ENCODE peak calls at places on chromosomes 12 and 14, in nine cellular contexts. C, N, H, E, Y, B, D, G and M are unnamed samples.

GRCh38 chr12:82651489-82651888 is 35.2 kb upstream of the TMTC2 start:
- DNase-seq in G (no peak), Y (no peak), D (no peak), N (no peak), E (no peak), C (no peak), B (no peak), H (no peak), M (no peak)

GRCh38 chr14:51682411-51682810 is 30.7 kb downstream of the FRMD6 start:
- DNase-seq in H (no peak), G (no peak), N (peak; percentile 57), D (no peak), B (no peak), Y (no peak), C (no peak), E (no peak), M (no peak)

GRCh38 chr12:49108958-49109404 is 1.7 kb downstream of the LMBR1L start:
- DNase-seq in D (peak; percentile 96), G (peak; percentile 73), B (no peak), E (peak; percentile 66), N (peak; percentile 20), Y (peak; percentile 72), C (no peak), H (no peak), M (no peak)

GRCh38 chr14:22883191-22883976 is at the start of gene REM2:
- DNase-seq in D (no peak), B (peak; percentile 65), H (no peak), C (no peak), G (no peak), E (no peak), N (no peak), Y (no peak), M (no peak)

GRCh38 chr14:57976701-57977100 is 110.8 kb upstream of the SLC35F4 start:
- DNase-seq in N (no peak), G (no peak), H (no peak), C (no peak), E (no peak), D (no peak), Y (no peak), B (no peak), M (no peak)

GRCh38 chr14:77208266-77208978 is 26.8 kb downstream of the TMEM63C start:
- DNase-seq in H (peak; percentile 33), C (peak; percentile 36), E (peak; percentile 77), D (no peak), G (peak; percentile 70), Y (peak; percentile 49), B (peak; percentile 84), N (peak; percentile 53), M (peak; percentile 70)

GRCh38 chr12:101793401-101793800 is 37.4 kb downstream of the GNPTAB start:
- DNase-seq in H (no peak), E (no peak), N (peak; percentile 76), C (peak; percentile 84), D (no peak), G (no peak), Y (no peak), B (no peak), M (no peak)

GRCh38 chr12:13071305-13072280 is 27.4 kb downstream of the FAM234B start:
- DNase-seq in H (no peak), C (no peak), E (no peak), Y (no peak), B (no peak), G (no peak), D (no peak), N (no peak), M (no peak)

GRCh38 chr12:26426652-26427051 is 231.3 kb downstream of the SSPN start:
- DNase-seq in G (no peak), E (no peak), B (no peak), Y (no peak), H (no peak), C (no peak), N (no peak), D (no peak), M (no peak)

GRCh38 chr12:62435337-62436163 is 31.1 kb upstream of the MON2 start:
- DNase-seq in C (peak; percentile 46), N (peak; percentile 63), H (peak; percentile 41), B (peak; percentile 78), Y (peak; percentile 59), D (no peak), G (peak; percentile 16), E (peak; percentile 49), M (no peak)

GRCh38 chr14:103847954-103848719 is 762 bp upstream of the PPP1R13B start:
- DNase-seq in B (peak; percentile 87), H (no peak), Y (no peak), G (peak; percentile 24), C (no peak), E (no peak), N (no peak), D (no peak), M (no peak)

GRCh38 chr14:72657214-72657921 is 236.5 kb downstream of the DPF3 start:
- DNase-seq in E (no peak), H (no peak), B (no peak), C (no peak), D (no peak), G (no peak), Y (no peak), N (peak; percentile 50), M (no peak)

GRCh38 chr12:64780531-64781373 is 21.5 kb upstream of the GNS start:
- DNase-seq in E (peak; percentile 74), Y (no peak), D (no peak), G (peak; percentile 20), B (peak; percentile 89), C (no peak), N (no peak), H (no peak), M (no peak)

GRCh38 chr12:53515291-53515680 is 8.0 kb upstream of the NPFF start:
- DNase-seq in G (no peak), E (no peak), H (no peak), N (no peak), D (no peak), B (no peak), Y (no peak), C (no peak), M (no peak)

GRCh38 chr12:53513712-53514415 is 6.6 kb upstream of the NPFF start:
- DNase-seq in Y (no peak), E (no peak), B (no peak), N (no peak), H (no peak), G (no peak), D (no peak), C (no peak), M (no peak)

GRCh38 chr12:53516758-53517455 is 9.6 kb upstream of the NPFF start:
- DNase-seq in H (no peak), E (no peak), C (no peak), B (no peak), D (no peak), Y (no peak), N (no peak), G (no peak), M (no peak)

GRCh38 chr12:53514626-53515290 is 7.5 kb upstream of the NPFF start:
- DNase-seq in D (no peak), Y (no peak), H (no peak), G (no peak), C (no peak), N (no peak), B (no peak), E (no peak), M (no peak)

GRCh38 chr12:53518381-53518780 is 11.1 kb upstream of the NPFF start:
- DNase-seq in E (no peak), G (no peak), N (peak; percentile 41), C (no peak), D (no peak), H (no peak), Y (no peak), B (no peak), M (no peak)
- H3K36me3 ChIP-seq in E (peaks cover 49% of the 10 kb centered on the region), G (peaks cover 11% of the 10 kb centered on the region), N (peaks cover 49% of the 10 kb centered on the region), C (peaks cover 53% of the 10 kb centered on the region), D (no peaks in the 10 kb centered on the region), H (peaks cover 42% of the 10 kb centered on the region), Y (peaks cover 88% of the 10 kb centered on the region), B (peaks cover 38% of the 10 kb centered on the region), M (peaks cover 6% of the 10 kb centered on the region)

DNA sequence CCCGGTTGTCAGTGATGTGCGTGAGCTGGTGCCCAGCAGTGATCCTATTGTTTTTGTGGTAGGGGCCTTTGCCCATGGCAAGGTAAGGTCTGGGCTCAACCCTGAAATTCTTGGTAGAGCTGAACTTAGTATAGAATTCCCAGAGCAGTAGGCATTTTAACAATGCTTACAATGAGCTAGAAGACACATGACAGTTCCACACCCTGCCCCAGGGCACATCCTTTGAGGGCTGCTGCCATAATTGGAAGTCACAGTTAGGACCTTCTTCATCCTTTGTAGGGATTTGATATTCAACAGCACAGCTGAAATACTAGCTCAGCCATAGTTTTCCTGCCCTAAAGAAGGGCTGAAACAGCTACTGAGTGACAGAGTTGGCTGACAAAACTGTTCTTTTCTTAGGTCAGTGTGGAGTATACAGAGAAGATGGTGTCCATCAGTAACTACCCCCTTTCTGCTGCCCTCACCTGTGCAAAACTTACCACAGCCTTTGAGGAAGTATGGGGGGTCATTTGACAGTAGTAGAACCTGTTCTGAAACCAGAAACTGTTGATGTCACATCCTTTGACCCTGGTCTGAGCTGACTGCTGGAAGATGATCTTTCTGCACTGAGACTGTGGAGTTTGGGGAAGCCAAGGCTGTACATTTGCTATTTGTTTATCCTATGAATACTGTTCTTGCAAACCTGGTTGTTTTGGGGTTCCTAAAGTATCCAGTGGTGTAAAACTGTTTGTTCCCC is 4.8 kb downstream of the EMG1 start:
- DNase-seq in C (no peak), Y (no peak), N (no peak), E (no peak), D (no peak), H (no peak), G (no peak), B (no peak), M (no peak)
- H3K36me3 ChIP-seq in C (peaks cover 43% of the 10 kb centered on the region), Y (peaks cover 66% of the 10 kb centered on the region), N (peaks cover 51% of the 10 kb centered on the region), E (peaks cover 46% of the 10 kb centered on the region), D (peaks cover 3% of the 10 kb centered on the region), H (peaks cover 78% of the 10 kb centered on the region), G (no peaks in the 10 kb centered on the region), B (peaks cover 44% of the 10 kb centered on the region), M (peaks cover 4% of the 10 kb centered on the region)

DNA sequence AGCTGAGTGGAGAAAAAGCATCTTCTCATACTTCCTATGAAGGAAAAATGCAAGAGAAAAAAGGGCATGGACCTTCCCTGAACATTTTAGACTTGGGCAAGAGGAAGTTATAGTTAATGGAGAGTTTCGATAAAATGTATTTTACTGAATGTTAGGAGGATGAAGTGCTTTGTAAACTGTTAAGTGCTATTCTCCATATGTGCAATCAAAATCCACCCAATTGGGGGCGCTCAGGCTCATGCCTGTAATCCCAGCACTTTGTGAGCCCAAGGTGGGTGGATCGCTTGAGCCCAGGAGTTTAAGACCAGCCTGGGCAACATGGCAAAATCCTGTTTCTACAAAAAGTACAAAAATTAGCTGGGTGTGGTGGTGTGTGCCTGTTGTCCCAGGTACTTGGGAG is 1.9 kb upstream of the CNPY2 start:
- DNase-seq in G (no peak), H (no peak), Y (no peak), E (no peak), B (peak; percentile 10), D (no peak), N (no peak), C (no peak), M (no peak)
- H3K36me3 ChIP-seq in G (no peaks in the 10 kb centered on the region), H (peaks cover 42% of the 10 kb centered on the region), Y (peaks cover 28% of the 10 kb centered on the region), E (peaks cover 7% of the 10 kb centered on the region), B (peaks cover 15% of the 10 kb centered on the region), D (no peaks in the 10 kb centered on the region), N (peaks cover 10% of the 10 kb centered on the region), C (peaks cover 7% of the 10 kb centered on the region), M (peaks cover 3% of the 10 kb centered on the region)

DNA sequence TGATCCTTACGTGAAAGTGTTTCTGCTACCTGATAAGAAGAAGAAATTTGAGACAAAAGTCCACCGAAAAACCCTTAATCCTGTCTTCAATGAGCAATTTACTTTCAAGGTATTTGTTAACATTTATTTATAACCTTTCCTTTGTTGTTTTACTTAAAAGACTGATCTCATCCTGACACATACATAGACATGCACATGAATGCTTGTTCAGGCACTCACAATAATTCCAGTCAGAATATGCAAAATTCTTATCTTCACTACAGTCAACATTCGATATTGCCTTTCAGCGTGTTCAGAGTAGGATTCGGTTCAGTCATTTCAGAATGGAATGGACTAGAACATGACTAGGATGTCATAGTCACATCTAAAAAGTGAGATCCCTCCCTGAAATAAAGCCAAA is 394.6 kb downstream of the PAWR start:
- DNase-seq in C (no peak), Y (no peak), B (no peak), H (no peak), D (no peak), N (peak; percentile 46), E (no peak), G (no peak), M (no peak)
- H3K36me3 ChIP-seq in C (peaks cover 5% of the 10 kb centered on the region), Y (no peaks in the 10 kb centered on the region), B (no peaks in the 10 kb centered on the region), H (no peaks in the 10 kb centered on the region), D (no peaks in the 10 kb centered on the region), N (no peaks in the 10 kb centered on the region), E (no peaks in the 10 kb centered on the region), G (no peaks in the 10 kb centered on the region), M (no peaks in the 10 kb centered on the region)